ENCODE peak calls at places on chromosomes 16 and 17, in nine cellular contexts. G is left ventricle myocardium inferior, V is left lung, S is esophagus muscularis mucosa, T is fibroblast of the aortic adventitia, D is ovary, H is endothelial cell of umbilical vein, Q is fibroblast of villous mesenchyme, Y is HAP-1. K is an unnamed sample.

GRCh38 chr16:53094013-53094630 is 39.3 kb downstream of the CHD9 start:
- DNase-seq in G (peak), D (no peak), V (peak), S (no peak), Q (no peak), T (no peak), Y (no peak), H (peak), K (peak)

GRCh38 chr16:2365895-2366294 is 25.4 kb upstream of the ABCA3 start:
- DNase-seq in D (peak), H (peak), G (no peak), T (peak), Q (peak), Y (no peak), S (no peak), V (no peak), K (no peak)

GRCh38 chr17:41621916-41622315 is 2.5 kb downstream of the KRT17 start:
- DNase-seq in T (no peak), Q (no peak), D (no peak), H (no peak), V (no peak), S (no peak), Y (no peak), G (no peak), K (no peak)

GRCh38 chr17:44581868-44582267 is 24.6 kb downstream of the FZD2 start:
- DNase-seq in S (no peak), Y (no peak), H (peak), G (no peak), D (no peak), V (no peak), Q (no peak), T (no peak), K (no peak)

GRCh38 chr17:17781591-17782424 is 55.0 kb downstream of the SREBF1 start:
- DNase-seq in V (peak), T (peak), G (peak), S (no peak), D (peak), H (peak), Y (peak), Q (peak), K (peak)

GRCh38 chr16:67943256-67943618 is 683 bp downstream of the LCAT start:
- DNase-seq in V (no peak), Q (no peak), D (peak), G (no peak), S (no peak), Y (no peak), T (no peak), H (no peak), K (no peak)

GRCh38 chr16:24957887-24958286 is 57.3 kb downstream of the ARHGAP17 start:
- DNase-seq in G (no peak), Q (no peak), V (no peak), Y (no peak), S (no peak), H (no peak), T (no peak), D (no peak), K (no peak)

GRCh38 chr17:33240397-33240796 is 52.7 kb downstream of the ASIC2 start:
- DNase-seq in H (no peak), Q (no peak), V (no peak), T (no peak), Y (no peak), S (no peak), G (no peak), D (no peak), K (no peak)

GRCh38 chr16:80682435-80683070 is 121.8 kb downstream of the CDYL2 start:
- DNase-seq in S (peak), Y (no peak), G (no peak), Q (peak), H (no peak), D (no peak), V (no peak), T (peak), K (no peak)

GRCh38 chr16:19636436-19637267 is 81.1 kb downstream of the VPS35L start:
- DNase-seq in Y (no peak), S (no peak), V (no peak), D (no peak), T (no peak), H (no peak), Q (peak), G (no peak), K (no peak)

GRCh38 chr17:64661981-64662773 is at the start of gene SMURF2:
- DNase-seq in Q (peak), Y (peak), G (peak), T (no peak), V (peak), D (peak), S (peak), H (peak), K (peak)

GRCh38 chr16:11315499-11315898 is 29.8 kb upstream of the RMI2 start:
- DNase-seq in Q (peak), D (peak), H (no peak), S (no peak), V (no peak), T (no peak), Y (no peak), G (no peak), K (no peak)

GRCh38 chr17:42359133-42359532 is 29.1 kb downstream of the STAT3 start:
- DNase-seq in G (no peak), T (no peak), H (no peak), D (no peak), Q (no peak), S (no peak), V (no peak), Y (no peak), K (no peak)

GRCh38 chr16:23064642-23065041 is 84.6 kb downstream of the USP31 start:
- DNase-seq in T (no peak), S (peak), Q (peak), D (no peak), H (no peak), Y (no peak), G (no peak), V (no peak), K (no peak)

GRCh38 chr16:75402174-75402820 is 31.0 kb downstream of the CFDP1 start:
- DNase-seq in S (no peak), D (no peak), G (no peak), T (peak), Y (no peak), H (peak), V (no peak), Q (peak), K (no peak)

GRCh38 chr16:9374076-9374475 is 282.6 kb downstream of the HAPSTR1 start:
- DNase-seq in H (peak), T (no peak), Y (no peak), D (no peak), Q (no peak), G (no peak), S (no peak), V (no peak), K (no peak)

GRCh38 chr17:42387221-42387657 is 1.0 kb downstream of the STAT3 start:
- DNase-seq in H (peak), D (no peak), V (no peak), Y (peak), G (no peak), T (peak), Q (peak), S (no peak), K (no peak)

GRCh38 chr17:50318551-50319310 is 27.2 kb upstream of the XYLT2 start:
- DNase-seq in T (no peak), V (no peak), H (no peak), Q (peak), Y (no peak), G (no peak), D (no peak), S (no peak), K (no peak)

GRCh38 chr16:82456683-82457082 is 170.1 kb upstream of the CDH13 start:
- DNase-seq in G (peak), Q (peak), H (peak), Y (peak), V (peak), S (no peak), D (no peak), T (peak), K (peak)

GRCh38 chr17:49548506-49549310 is 27.0 kb upstream of the NXPH3 start:
- DNase-seq in S (no peak), Q (peak), Y (no peak), H (no peak), G (peak), V (no peak), D (no peak), T (peak), K (peak)

GRCh38 chr17:17682293-17682736 is 1.1 kb downstream of the RAI1 start:
- DNase-seq in Q (peak), H (peak), Y (no peak), T (peak), V (peak), S (no peak), G (peak), D (no peak), K (peak)

GRCh38 chr17:58667934-58668597 is 23.8 kb downstream of the TEX14 start:
- DNase-seq in D (no peak), Q (no peak), Y (no peak), T (no peak), G (no peak), H (no peak), S (no peak), V (no peak), K (no peak)

GRCh38 chr17:16443390-16444257 is 28.3 kb downstream of the TRPV2 start:
- DNase-seq in H (no peak), Q (no peak), S (no peak), D (no peak), T (no peak), Y (peak), V (no peak), G (no peak), K (no peak)

GRCh38 chr17:67837965-67838364 is 12.7 kb downstream of the BPTF start:
- DNase-seq in G (no peak), V (no peak), Q (no peak), H (no peak), D (no peak), T (no peak), Y (no peak), S (no peak), K (no peak)

GRCh38 chr17:77476920-77477805 is 336.4 kb downstream of the SEC14L1 start:
- DNase-seq in S (no peak), H (peak), Y (no peak), T (peak), G (peak), V (no peak), Q (peak), D (peak), K (peak)

GRCh38 chr16:24670623-24671454 is 58.6 kb upstream of the TNRC6A start:
- DNase-seq in D (peak), Y (no peak), H (peak), S (peak), G (peak), T (peak), Q (peak), V (peak), K (peak)

GRCh38 chr16:88468289-88469129 is 15.4 kb downstream of the ZFPM1 start:
- DNase-seq in H (peak), G (no peak), T (peak), S (no peak), D (no peak), Y (peak), Q (peak), V (no peak), K (peak)

DNA sequence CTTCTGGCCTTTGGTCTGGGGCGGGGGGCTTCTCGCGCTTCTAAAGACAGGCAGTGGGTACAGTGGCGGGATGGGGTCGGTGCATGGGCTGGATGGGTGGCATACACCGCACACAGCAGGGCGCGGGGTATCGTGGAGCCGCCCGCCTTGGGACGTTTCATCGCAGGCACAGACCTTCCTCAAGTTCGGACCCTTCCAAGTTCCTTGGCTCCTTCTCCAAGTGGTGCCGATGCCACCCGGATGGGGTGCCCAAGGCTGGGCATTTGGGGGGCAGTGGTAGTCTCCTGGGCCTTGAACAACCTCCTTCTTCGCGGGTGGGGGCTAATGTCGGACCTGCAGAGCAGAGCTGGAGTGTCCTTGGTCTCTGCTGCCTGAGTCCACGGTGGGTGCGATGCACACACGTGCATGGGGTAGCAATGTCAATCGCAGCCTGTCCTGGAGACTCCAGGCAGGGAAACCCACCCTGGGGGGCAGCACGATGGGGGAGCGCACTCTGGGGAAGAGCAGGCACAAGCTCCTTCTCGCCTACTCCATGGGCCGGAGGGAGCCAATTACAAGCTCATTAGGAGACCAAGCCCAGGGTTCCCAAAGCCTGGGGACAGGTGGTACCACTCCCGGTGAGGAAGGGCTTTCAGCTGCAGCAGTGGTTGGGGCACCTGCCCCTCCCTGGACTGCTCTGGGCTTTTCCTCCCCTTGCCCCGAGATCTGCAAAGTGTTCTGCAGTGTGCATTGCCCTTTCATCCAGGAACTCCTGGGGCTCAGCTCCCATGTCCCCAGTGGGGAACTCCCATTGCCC is 721 bp upstream of the MTSS2 start:
- DNase-seq in S (no peak), T (no peak), V (no peak), D (no peak), H (no peak), Y (no peak), G (no peak), Q (no peak), K (peak)
- H3K4me3 ChIP-seq in S (peak), T (peak), V (peak), D (peak), H (peak), Y (peak), G (peak), Q (peak), K (peak)

GRCh38 chr17:39736319-39737165 is 1.2 kb upstream of the GRB7 start:
- DNase-seq in T (no peak), Q (no peak), H (no peak), S (no peak), D (no peak), G (no peak), Y (no peak), V (peak), K (peak)

GRCh38 chr17:39739020-39739884 is 1.5 kb downstream of the GRB7 start:
- DNase-seq in D (no peak), V (peak), H (no peak), Y (no peak), Q (no peak), S (no peak), G (no peak), T (no peak), K (peak)

GRCh38 chr17:39738568-39738901 is 797 bp downstream of the GRB7 start:
- DNase-seq in T (no peak), V (no peak), H (no peak), D (no peak), S (no peak), Y (no peak), G (no peak), Q (no peak), K (no peak)

GRCh38 chr17:39737331-39737760 is 392 bp upstream of the GRB7 start:
- DNase-seq in V (no peak), G (no peak), H (no peak), T (no peak), S (no peak), D (no peak), Q (no peak), Y (no peak), K (no peak)

DNA sequence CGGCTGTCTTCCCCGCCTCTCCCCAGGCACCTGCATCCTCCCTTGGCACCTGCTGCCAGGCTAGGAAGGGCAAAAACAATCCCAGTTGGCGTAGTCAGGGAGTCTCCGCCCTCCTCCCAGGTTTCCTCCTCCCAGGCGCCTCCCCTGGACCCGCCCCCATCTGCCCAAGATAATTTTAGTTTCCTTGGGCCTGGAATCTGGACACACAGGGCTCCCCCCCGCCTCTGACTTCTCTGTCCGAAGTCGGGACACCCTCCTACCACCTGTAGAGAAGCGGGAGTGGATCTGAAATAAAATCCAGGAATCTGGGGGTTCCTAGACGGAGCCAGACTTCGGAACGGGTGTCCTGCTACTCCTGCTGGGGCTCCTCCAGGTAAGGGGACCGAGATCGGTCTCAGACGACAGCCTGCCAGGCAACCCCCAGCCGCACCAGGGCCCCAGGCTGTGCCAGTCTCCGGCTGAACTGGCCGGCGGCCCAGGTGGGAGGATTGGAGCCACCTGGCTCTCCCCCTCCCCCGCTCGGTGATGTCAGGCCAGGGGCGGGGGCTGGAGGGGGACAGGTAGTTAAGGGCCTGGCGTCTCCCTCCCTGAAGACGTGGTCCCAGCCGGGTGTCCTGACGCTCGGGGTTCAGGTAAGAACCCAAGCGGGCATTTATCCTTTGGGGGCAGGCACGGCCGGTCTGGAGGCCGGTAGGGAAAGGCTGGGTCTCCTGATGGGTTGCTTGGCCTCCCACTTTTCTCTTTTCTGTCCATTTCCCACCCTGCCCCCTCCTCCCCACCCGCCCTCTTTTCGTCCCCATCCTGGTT is at the start of gene GRB7:
- DNase-seq in Y (no peak), T (no peak), D (no peak), V (peak), H (no peak), Q (no peak), S (no peak), G (no peak), K (peak)
- H3K4me3 ChIP-seq in Y (no peak), T (no peak), D (peak), V (peak), H (no peak), Q (peak), S (peak), G (peak), K (peak)

DNA sequence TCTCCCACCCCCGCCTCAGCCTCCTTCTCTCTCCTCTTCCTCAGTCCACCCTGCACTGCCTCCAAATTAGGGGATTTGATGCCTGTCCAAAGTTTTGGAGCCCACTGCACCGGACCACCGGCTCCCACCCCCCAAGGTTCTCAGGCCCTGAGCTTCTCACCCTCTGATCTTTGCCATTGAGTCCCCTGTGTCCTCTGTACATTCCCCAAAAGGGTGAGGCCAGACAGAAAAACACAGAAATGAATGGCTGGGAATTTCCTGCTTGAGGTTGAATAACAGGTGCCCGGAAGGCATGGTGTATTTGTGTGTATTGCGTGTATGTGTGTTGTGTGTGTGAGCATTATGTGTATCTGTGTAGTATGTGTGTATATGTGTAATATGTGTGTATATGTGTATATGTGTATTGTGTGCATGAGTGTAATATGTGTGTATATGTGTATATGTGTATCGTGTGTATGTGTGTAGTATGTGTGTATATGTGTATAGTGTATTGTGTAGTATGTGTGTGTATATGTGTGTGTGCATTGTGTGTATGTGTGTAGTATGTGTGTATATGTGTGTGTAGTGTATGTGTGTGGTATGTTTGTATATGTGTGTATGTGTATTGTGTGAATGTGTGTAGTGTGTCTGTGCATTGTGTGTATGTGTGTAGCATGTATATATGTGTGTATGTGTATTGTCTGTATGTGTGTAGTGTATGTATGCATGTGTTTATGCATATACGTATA is 16.0 kb upstream of the CCL17 start:
- DNase-seq in G (no peak), D (no peak), Q (no peak), S (no peak), H (peak), T (no peak), Y (no peak), V (no peak), K (no peak)
- H3K4me3 ChIP-seq in G (no peak), D (no peak), Q (no peak), S (no peak), H (no peak), T (no peak), Y (no peak), V (no peak), K (no peak)

DNA sequence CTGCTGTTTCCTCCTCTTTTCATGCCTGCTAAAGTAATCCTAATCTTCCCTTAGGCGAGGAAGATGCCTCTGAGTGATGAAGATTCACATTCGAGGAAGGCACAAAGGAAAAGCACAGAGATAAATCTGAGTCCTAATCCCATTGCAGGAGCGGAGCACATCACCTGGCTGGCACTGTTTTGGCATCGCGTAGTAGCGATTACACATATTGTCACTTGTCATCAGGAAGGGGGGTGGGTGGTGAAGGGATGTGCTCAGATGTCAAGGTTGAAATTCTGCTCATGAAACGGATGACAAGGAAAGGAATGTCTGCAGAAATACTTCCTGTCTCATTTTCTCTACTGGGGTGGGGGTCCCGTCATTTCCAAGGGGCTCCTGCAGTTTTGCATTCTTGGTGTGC is 363.1 kb upstream of the EEF2KMT start:
- DNase-seq in S (no peak), G (no peak), T (no peak), Q (no peak), D (no peak), V (no peak), H (no peak), Y (no peak), K (no peak)
- H3K4me3 ChIP-seq in S (no peak), G (no peak), T (no peak), Q (no peak), D (no peak), V (no peak), H (no peak), Y (no peak), K (no peak)

DNA sequence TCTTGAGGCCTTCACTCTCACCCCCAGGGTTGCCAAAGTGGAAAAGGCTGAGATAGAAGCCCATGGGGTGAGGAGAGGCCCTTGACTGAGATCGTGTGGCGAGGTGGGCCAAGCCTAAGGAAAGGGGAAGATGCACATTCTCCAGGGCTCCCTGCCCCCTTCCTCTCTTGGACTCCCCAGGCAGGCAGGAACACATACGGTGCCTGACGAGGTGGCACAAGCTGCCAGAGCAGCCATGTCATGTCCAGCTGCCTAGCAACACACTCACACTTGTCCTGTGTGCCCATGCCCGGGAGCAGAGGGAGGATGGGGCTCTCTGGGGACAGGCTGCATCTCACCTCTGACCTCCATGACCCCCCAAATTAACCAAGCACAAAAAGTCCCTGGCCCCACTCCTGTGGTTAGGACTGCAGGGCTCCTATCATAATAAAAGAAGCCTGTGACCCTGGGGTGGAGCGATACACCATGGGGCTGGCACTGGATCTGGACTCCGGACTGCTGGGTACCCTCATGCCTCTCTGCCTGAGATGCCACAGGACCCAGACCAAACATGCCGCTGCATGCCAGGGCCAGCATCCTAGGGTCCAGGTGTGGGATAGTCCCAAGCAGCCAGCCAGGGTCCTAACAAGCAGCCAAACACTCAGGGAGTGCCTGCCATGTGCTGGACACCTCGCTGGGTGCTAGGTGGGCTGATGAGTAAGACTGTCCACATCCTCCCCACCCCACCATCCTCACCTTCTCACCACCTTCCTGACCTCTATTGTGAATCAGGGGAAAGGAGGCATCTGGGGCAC is 2.6 kb downstream of the GIT1 start:
- DNase-seq in S (no peak), D (no peak), Q (no peak), Y (no peak), H (no peak), T (no peak), V (no peak), G (no peak), K (peak)
- H3K4me3 ChIP-seq in S (peak), D (no peak), Q (no peak), Y (no peak), H (no peak), T (peak), V (peak), G (peak), K (no peak)